ENCODE peak calls at places on chromosomes 7 and 10, in four cellular contexts. O is mesenchymal stem cell, H is neuronal stem cell, W is H1. G is an unnamed sample.

GRCh38 chr10:99555371-99556224 is 22.9 kb downstream of the NKX2-3 start:
- DNase-seq in H (no peak), W (no peak), O (peak), G (no peak)

GRCh38 chr10:102565793-102566192 is 62.0 kb downstream of the SUFU start:
- DNase-seq in O (no peak), H (no peak), W (peak), G (peak)

GRCh38 chr10:132489704-132490534 is 47.7 kb upstream of the INPP5A start:
- DNase-seq in O (no peak), H (no peak), W (no peak), G (peak)

GRCh38 chr7:2551418-2551817 is 3.9 kb downstream of the BRAT1 start:
- DNase-seq in O (no peak), W (no peak), H (no peak), G (no peak)

GRCh38 chr10:95864906-95865813 is 42.6 kb upstream of the CC2D2B start:
- DNase-seq in H (peak), W (no peak), O (peak), G (peak)

GRCh38 chr10:35382096-35382495 is 45.8 kb downstream of the CCNY start:
- DNase-seq in W (no peak), O (no peak), H (no peak), G (no peak)

GRCh38 chr7:40876604-40877003 is 741.8 kb downstream of the SUGCT start:
- DNase-seq in O (no peak), W (no peak), H (no peak), G (no peak)

GRCh38 chr10:117570880-117571279 is 28.3 kb downstream of the EMX2 start:
- DNase-seq in H (no peak), O (no peak), W (no peak), G (no peak)

GRCh38 chr10:10438335-10439123 is 579.1 kb upstream of the CELF2 start:
- DNase-seq in O (no peak), W (no peak), H (no peak), G (no peak)

GRCh38 chr10:113907166-113907565 is 52.7 kb downstream of the NHLRC2 start:
- DNase-seq in W (no peak), H (no peak), O (peak), G (no peak)

GRCh38 chr10:78832281-78832680 is 236.5 kb upstream of the ZMIZ1 start:
- DNase-seq in W (no peak), H (no peak), O (no peak), G (no peak)

GRCh38 chr10:132199268-132199853 is 12.6 kb downstream of the DPYSL4 start:
- DNase-seq in H (no peak), W (no peak), O (no peak), G (no peak)

GRCh38 chr7:123823898-123824753 is 20.8 kb upstream of the HYAL4 start:
- DNase-seq in H (no peak), W (no peak), O (no peak), G (no peak)

GRCh38 chr7:109939207-109939606 is 1151.7 kb upstream of the LRRN3 start:
- DNase-seq in W (no peak), H (no peak), O (no peak), G (peak)

GRCh38 chr10:22316286-22317120 is at the start of gene COMMD3:
- DNase-seq in W (no peak), H (peak), O (peak), G (peak)

GRCh38 chr7:105011771-105012502 is 2.1 kb upstream of the KMT2E start:
- DNase-seq in O (peak), H (no peak), W (no peak), G (no peak)

GRCh38 chr10:72759584-72759983 is 67.6 kb downstream of the MCU start:
- DNase-seq in W (no peak), H (no peak), O (no peak), G (no peak)

GRCh38 chr10:106571216-106571954 is 593.1 kb downstream of the SORCS1 start:
- DNase-seq in O (no peak), H (peak), W (no peak), G (no peak)

GRCh38 chr7:66119502-66119901 is 4.9 kb downstream of the CRCP start:
- DNase-seq in W (no peak), O (no peak), H (no peak), G (no peak)

GRCh38 chr7:85229544-85229943 is 42.7 kb upstream of the SEMA3D start:
- DNase-seq in W (no peak), H (no peak), O (no peak), G (no peak)

GRCh38 chr7:114928060-114928459 is 6.2 kb downstream of the MDFIC start:
- DNase-seq in H (no peak), O (no peak), W (no peak), G (no peak)

GRCh38 chr7:114930107-114930521 is 8.2 kb downstream of the MDFIC start:
- DNase-seq in H (peak), O (peak), W (no peak), G (peak)

GRCh38 chr7:114931656-114932011 is 9.7 kb downstream of the MDFIC start:
- DNase-seq in W (no peak), H (no peak), O (no peak), G (no peak)

GRCh38 chr7:114930829-114931655 is 9.1 kb downstream of the MDFIC start:
- DNase-seq in O (no peak), W (no peak), H (no peak), G (no peak)

GRCh38 chr7:114929570-114929969 is 7.7 kb downstream of the MDFIC start:
- DNase-seq in H (no peak), O (no peak), W (no peak), G (no peak)
- H2BK5ac ChIP-seq in H (no peak), O (no peak), W (peak), G (no peak)

DNA sequence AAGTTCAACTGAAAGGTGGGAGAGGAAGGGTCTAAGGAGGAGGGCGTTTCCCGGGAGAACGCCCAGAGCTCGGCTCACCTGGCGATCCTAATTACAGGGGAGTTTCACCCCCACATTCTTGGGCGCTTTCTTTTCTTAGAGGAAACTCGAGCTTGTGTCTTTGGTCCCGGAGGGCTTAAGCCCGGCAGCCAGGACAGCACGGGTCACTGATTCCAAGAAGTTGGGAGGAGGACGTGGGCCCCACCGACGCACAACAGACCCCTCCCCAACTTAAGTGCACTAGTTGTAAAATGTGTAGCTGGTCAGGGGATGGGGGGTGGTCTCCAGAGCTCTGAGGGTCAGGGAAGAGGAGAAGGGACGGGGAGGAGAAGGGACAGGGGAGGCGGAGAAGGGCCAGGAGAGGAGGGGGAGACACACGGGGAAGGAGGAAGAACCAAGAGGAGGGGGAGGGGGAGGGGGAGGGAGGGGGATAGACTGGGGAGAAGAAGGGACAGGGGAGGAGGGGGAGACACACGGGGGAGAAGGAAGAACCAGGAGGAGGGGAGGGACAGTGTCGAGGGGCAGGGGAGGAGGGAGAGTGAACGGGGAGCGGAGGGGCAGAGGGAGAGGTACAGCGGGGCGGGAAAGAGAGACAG is 870 bp downstream of the BAIAP2L1 start:
- DNase-seq in O (peak), W (no peak), H (peak), G (peak)
- H2BK12ac ChIP-seq in O (peak), W (no peak), H (no peak), G (no peak)

GRCh38 chr10:75356484-75356883 is 45.1 kb downstream of the ZNF503 start:
- DNase-seq in H (no peak), O (no peak), W (no peak), G (no peak)

GRCh38 chr10:75358121-75358520 is 43.4 kb downstream of the ZNF503 start:
- DNase-seq in W (no peak), H (no peak), O (no peak), G (no peak)

GRCh38 chr10:75358835-75359421 is 42.6 kb downstream of the ZNF503 start:
- DNase-seq in O (peak), W (no peak), H (no peak), G (no peak)

GRCh38 chr10:75355706-75356105 is 45.9 kb downstream of the ZNF503 start:
- DNase-seq in O (no peak), H (no peak), W (no peak), G (no peak)

DNA sequence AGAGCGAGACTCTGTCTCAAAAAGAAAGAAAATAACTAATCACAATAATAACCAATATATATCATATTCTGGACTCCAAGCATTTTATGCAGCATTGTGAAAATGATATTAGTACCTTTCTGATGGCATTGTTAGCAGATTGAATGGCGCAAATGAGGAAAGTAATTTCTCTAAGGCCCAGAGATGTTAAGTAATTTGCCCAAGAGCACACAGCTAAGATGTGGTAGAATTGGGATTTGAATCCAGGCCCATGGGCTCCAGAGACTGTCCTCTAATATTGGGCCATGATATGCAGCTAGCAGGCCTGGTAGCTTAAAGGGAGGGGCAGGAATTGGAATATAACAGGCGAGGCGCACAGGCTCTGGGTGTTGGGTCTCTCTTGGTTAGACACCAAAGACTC is 44.1 kb downstream of the ZNF503 start:
- DNase-seq in W (no peak), O (no peak), H (no peak), G (no peak)
- H2BK15ac ChIP-seq in W (no peak), O (no peak), H (no peak), G (no peak)

GRCh38 chr7:87413029-87413428 is 62.5 kb downstream of the ABCB4 start:
- DNase-seq in W (no peak), H (no peak), O (peak), G (no peak)
- H2BK5ac ChIP-seq in W (no peak), H (no peak), O (no peak), G (no peak)

GRCh38 chr7:137245186-137245585 is 98.3 kb downstream of the PTN start:
- DNase-seq in H (no peak), W (no peak), O (peak), G (no peak)

GRCh38 chr7:137245890-137246289 is 97.6 kb downstream of the PTN start:
- DNase-seq in W (no peak), O (peak), H (no peak), G (no peak)

GRCh38 chr7:137241655-137242054 is 101.9 kb downstream of the PTN start:
- DNase-seq in W (no peak), H (no peak), O (no peak), G (no peak)

GRCh38 chr7:137242616-137243015 is 100.9 kb downstream of the PTN start:
- DNase-seq in W (no peak), H (no peak), O (no peak), G (no peak)

GRCh38 chr7:137243741-137244140 is 99.8 kb downstream of the PTN start:
- DNase-seq in W (no peak), H (no peak), O (no peak), G (no peak)
- H2BK12ac ChIP-seq in W (no peak), H (no peak), O (no peak), G (no peak)